ENCODE peak calls at places on chromosomes 16 and 17, in ten cellular contexts. D, T, Z, U, I, J, C, R, S and H are unnamed samples.

GRCh38 chr17:31511176-31511540 is 119.7 kb downstream of the RAB11FIP4 start:
- DNase-seq in D (no peak), T (no peak), Z (no peak), U (no peak), I (no peak), J (peak; percentile 74), C (no peak), R (no peak), S (no peak), H (peak; percentile 59)

GRCh38 chr17:47813077-47813476 is 8.5 kb downstream of the OSBPL7 start:
- DNase-seq in D (no peak), T (no peak), Z (no peak), U (no peak), I (no peak), J (no peak), C (no peak), R (no peak), S (no peak), H (no peak)

GRCh38 chr16:52398021-52398420 is 148.9 kb downstream of the TOX3 start:
- DNase-seq in D (no peak), T (no peak), Z (no peak), U (no peak), I (no peak), J (no peak), C (no peak), R (no peak), S (no peak), H (no peak)

GRCh38 chr16:51834131-51834530 is 683.1 kb upstream of the SALL1 start:
- DNase-seq in D (no peak), T (no peak), Z (no peak), U (no peak), I (no peak), J (no peak), C (no peak), R (no peak), S (peak; percentile 40), H (no peak)

GRCh38 chr16:57473176-57473840 is 10.8 kb downstream of the POLR2C start:
- DNase-seq in D (no peak), T (no peak), Z (no peak), U (no peak), I (no peak), J (no peak), C (no peak), R (no peak), S (no peak), H (no peak)

GRCh38 chr17:68398731-68399637 is 58.3 kb downstream of the WIPI1 start:
- DNase-seq in D (peak; percentile 53), T (no peak), Z (no peak), U (peak; percentile 43), I (peak; percentile 92), J (peak; percentile 69), C (peak; percentile 45), R (peak; percentile 93), S (no peak), H (peak; percentile 91)

GRCh38 chr16:4743217-4743897 is 9.0 kb downstream of the DNAAF8 start:
- DNase-seq in D (no peak), T (no peak), Z (no peak), U (no peak), I (no peak), J (no peak), C (no peak), R (no peak), S (no peak), H (no peak)

GRCh38 chr17:73293031-73293430 is 18.8 kb downstream of the CDC42EP4 start:
- DNase-seq in D (no peak), T (no peak), Z (no peak), U (no peak), I (no peak), J (peak; percentile 59), C (no peak), R (no peak), S (no peak), H (no peak)

GRCh38 chr16:68065716-68066305 is 19.4 kb upstream of the NFATC3 start:
- DNase-seq in D (no peak), T (no peak), Z (no peak), U (no peak), I (no peak), J (no peak), C (no peak), R (no peak), S (peak; percentile 68), H (peak; percentile 68)

GRCh38 chr16:9847146-9847545 is 335.1 kb downstream of the GRIN2A start:
- DNase-seq in D (no peak), T (no peak), Z (no peak), U (no peak), I (no peak), J (no peak), C (no peak), R (no peak), S (no peak), H (no peak)

GRCh38 chr16:17321824-17322223 is 148.9 kb downstream of the XYLT1 start:
- DNase-seq in D (no peak), T (no peak), Z (no peak), U (no peak), I (no peak), J (no peak), C (no peak), R (no peak), S (no peak), H (no peak)

GRCh38 chr17:1553354-1554266 is 9.0 kb downstream of the PITPNA start:
- DNase-seq in D (no peak), T (no peak), Z (no peak), U (no peak), I (no peak), J (no peak), C (no peak), R (no peak), S (no peak), H (peak; percentile 32)

GRCh38 chr17:54626146-54626703 is 274.4 kb upstream of the TOM1L1 start:
- DNase-seq in D (no peak), T (no peak), Z (no peak), U (no peak), I (no peak), J (no peak), C (no peak), R (no peak), S (no peak), H (no peak)

GRCh38 chr17:49455226-49455968 is 39.7 kb upstream of the NGFR start:
- DNase-seq in D (no peak), T (no peak), Z (no peak), U (no peak), I (no peak), J (no peak), C (no peak), R (no peak), S (no peak), H (no peak)

GRCh38 chr17:78421534-78422266 is 43.3 kb downstream of the PGS1 start:
- DNase-seq in D (peak; percentile 80), T (peak; percentile 68), Z (no peak), U (peak; percentile 84), I (peak; percentile 76), J (peak; percentile 79), C (peak; percentile 77), R (peak; percentile 58), S (no peak), H (peak; percentile 88)

GRCh38 chr17:14755002-14755401 is 454.1 kb downstream of the HS3ST3B1 start:
- DNase-seq in D (no peak), T (no peak), Z (no peak), U (no peak), I (no peak), J (no peak), C (no peak), R (peak; percentile 34), S (no peak), H (no peak)

GRCh38 chr17:4536259-4536741 is 18.9 kb downstream of the MYBBP1A start:
- DNase-seq in D (peak; percentile 42), T (no peak), Z (no peak), U (no peak), I (no peak), J (no peak), C (no peak), R (no peak), S (no peak), H (no peak)

GRCh38 chr17:39551879-39552278 is 55.8 kb downstream of the NEUROD2 start:
- DNase-seq in D (no peak), T (no peak), Z (no peak), U (no peak), I (no peak), J (no peak), C (no peak), R (no peak), S (no peak), H (peak; percentile 35)

GRCh38 chr17:7014995-7015586 is 2.7 kb downstream of the RNASEK start:
- DNase-seq in D (no peak), T (peak; percentile 80), Z (no peak), U (peak; percentile 66), I (peak; percentile 33), J (peak; percentile 36), C (no peak), R (peak; percentile 64), S (no peak), H (peak; percentile 60)

GRCh38 chr16:85180047-85180878 is 68.0 kb upstream of the CIBAR2 start:
- DNase-seq in D (no peak), T (no peak), Z (no peak), U (no peak), I (no peak), J (no peak), C (no peak), R (no peak), S (no peak), H (no peak)

GRCh38 chr17:8465381-8466158 is 29.9 kb downstream of the NDEL1 start:
- DNase-seq in D (no peak), T (no peak), Z (no peak), U (no peak), I (no peak), J (no peak), C (no peak), R (no peak), S (no peak), H (no peak)

GRCh38 chr17:42623732-42624596 is 14.5 kb downstream of the TUBG1 start:
- DNase-seq in D (no peak), T (no peak), Z (no peak), U (no peak), I (no peak), J (peak; percentile 94), C (no peak), R (peak; percentile 85), S (no peak), H (peak; percentile 71)

GRCh38 chr16:66476328-66477027 is 49.4 kb downstream of the BEAN1 start:
- DNase-seq in D (no peak), T (peak; percentile 21), Z (no peak), U (peak; percentile 34), I (peak; percentile 78), J (no peak), C (no peak), R (peak; percentile 28), S (no peak), H (peak; percentile 24)

GRCh38 chr16:17747357-17747756 is 276.6 kb upstream of the XYLT1 start:
- DNase-seq in D (no peak), T (no peak), Z (no peak), U (no peak), I (no peak), J (no peak), C (no peak), R (no peak), S (no peak), H (no peak)

GRCh38 chr16:1890701-1891035 is 18.7 kb upstream of the MEIOB start:
- DNase-seq in D (no peak), T (no peak), Z (no peak), U (no peak), I (no peak), J (no peak), C (no peak), R (no peak), S (no peak), H (no peak)

GRCh38 chr17:65485388-65486299 is 75.8 kb downstream of the AXIN2 start:
- DNase-seq in D (peak; percentile 35), T (no peak), Z (no peak), U (no peak), I (no peak), J (no peak), C (no peak), R (no peak), S (no peak), H (peak; percentile 42)

GRCh38 chr17:50139950-50140885 is 10.3 kb upstream of the SAMD14 start:
- DNase-seq in D (peak; percentile 81), T (peak; percentile 79), Z (no peak), U (peak; percentile 89), I (peak; percentile 63), J (peak; percentile 79), C (peak; percentile 65), R (peak; percentile 77), S (peak; percentile 37), H (peak; percentile 89)

GRCh38 chr16:87144232-87144631 is 173.0 kb downstream of the C16orf95 start:
- DNase-seq in D (no peak), T (no peak), Z (no peak), U (no peak), I (no peak), J (no peak), C (no peak), R (no peak), S (no peak), H (no peak)